ENCODE peak calls at places on chromosomes 2 and 18, in four cellular contexts. U, F, I and L are unnamed samples.

GRCh38 chr2:177396630-177397460 is 4.3 kb downstream of the AGPS start:
- DNase-seq in U (no peak), F (no peak), I (no peak), L (no peak)

GRCh38 chr2:13353083-13353482 is 636.3 kb downstream of the TRIB2 start:
- DNase-seq in U (no peak), F (no peak), I (no peak), L (no peak)

GRCh38 chr18:63237486-63237885 is 82.1 kb downstream of the BCL2 start:
- DNase-seq in U (no peak), F (no peak), I (no peak), L (no peak)

GRCh38 chr2:241412144-241412543 is 56.1 kb downstream of the FARP2 start:
- DNase-seq in U (peak; percentile 23), F (no peak), I (no peak), L (peak; percentile 16)

GRCh38 chr2:240646900-240647502 is 21.7 kb downstream of the GPR35 start:
- DNase-seq in U (no peak), F (peak; percentile 46), I (no peak), L (no peak)

GRCh38 chr2:202115385-202116060 is 42.5 kb downstream of the KIAA2012 start:
- DNase-seq in U (no peak), F (no peak), I (no peak), L (no peak)

GRCh38 chr2:168596881-168597280 is 140.8 kb downstream of the CERS6 start:
- DNase-seq in U (no peak), F (no peak), I (no peak), L (peak; percentile 44)

GRCh38 chr2:147538848-147539247 is 306.0 kb upstream of the ACVR2A start:
- DNase-seq in U (no peak), F (no peak), I (no peak), L (no peak)

GRCh38 chr18:59675346-59675745 is 21.9 kb downstream of the CCBE1 start:
- DNase-seq in U (no peak), F (no peak), I (no peak), L (no peak)

GRCh38 chr2:127058656-127059252 is 48.2 kb downstream of the BIN1 start:
- DNase-seq in U (no peak), F (no peak), I (no peak), L (no peak)

GRCh38 chr18:30903566-30903965 is 139.0 kb downstream of the DSC3 start:
- DNase-seq in U (no peak), F (no peak), I (no peak), L (peak; percentile 12)

GRCh38 chr2:149087751-149088150 is 49.3 kb downstream of the LYPD6B start:
- DNase-seq in U (no peak), F (no peak), I (no peak), L (no peak)

GRCh38 chr2:52222128-52222527 is 1190.2 kb upstream of the NRXN1 start:
- DNase-seq in U (no peak), F (no peak), I (no peak), L (no peak)

GRCh38 chr2:166932032-166932431 is 43.8 kb downstream of the XIRP2 start:
- DNase-seq in U (no peak), F (no peak), I (no peak), L (no peak)

GRCh38 chr2:96393989-96394761 is 58.6 kb downstream of the NCAPH start:
- DNase-seq in U (no peak), F (no peak), I (no peak), L (no peak)

GRCh38 chr2:216661639-216662375 is 28.6 kb downstream of the IGFBP2 start:
- DNase-seq in U (peak; percentile 24), F (no peak), I (no peak), L (no peak)

GRCh38 chr2:190499976-190500588 is 34.4 kb downstream of the NEMP2 start:
- DNase-seq in U (no peak), F (no peak), I (no peak), L (no peak)

DNA sequence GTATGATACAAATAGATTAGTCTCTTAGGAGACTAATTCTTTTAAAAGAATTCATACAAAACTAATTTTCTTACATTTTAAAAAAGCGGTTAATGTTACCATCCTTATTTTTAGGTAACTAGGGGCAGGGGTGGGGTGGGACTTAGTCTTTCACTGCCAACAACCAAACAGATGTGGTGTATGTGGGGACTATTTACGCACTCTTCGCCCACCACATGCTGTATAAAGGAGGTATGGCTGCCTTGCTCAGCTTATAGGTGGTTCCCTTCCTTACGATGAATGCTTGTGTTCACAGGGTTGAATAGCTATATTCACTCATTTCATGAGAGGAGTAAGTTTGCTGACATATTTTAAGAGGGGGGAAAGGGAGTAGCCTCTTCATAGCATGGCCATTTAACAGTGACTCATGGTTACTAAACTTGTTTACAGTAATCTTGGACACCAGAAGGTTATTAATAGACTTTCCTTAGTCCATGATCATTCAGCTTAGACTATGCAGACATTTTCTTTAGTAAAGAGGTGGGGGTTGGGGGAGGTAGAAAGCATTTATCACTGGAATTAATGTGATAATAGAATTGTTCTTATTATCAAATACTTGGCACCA is 61.8 kb downstream of the CAB39 start:
- DNase-seq in U (peak; percentile 38), F (no peak), I (no peak), L (no peak)
- TF ChIP-seq EGR1 in U (no peak), F (no peak), I (no peak), L (no peak)

DNA sequence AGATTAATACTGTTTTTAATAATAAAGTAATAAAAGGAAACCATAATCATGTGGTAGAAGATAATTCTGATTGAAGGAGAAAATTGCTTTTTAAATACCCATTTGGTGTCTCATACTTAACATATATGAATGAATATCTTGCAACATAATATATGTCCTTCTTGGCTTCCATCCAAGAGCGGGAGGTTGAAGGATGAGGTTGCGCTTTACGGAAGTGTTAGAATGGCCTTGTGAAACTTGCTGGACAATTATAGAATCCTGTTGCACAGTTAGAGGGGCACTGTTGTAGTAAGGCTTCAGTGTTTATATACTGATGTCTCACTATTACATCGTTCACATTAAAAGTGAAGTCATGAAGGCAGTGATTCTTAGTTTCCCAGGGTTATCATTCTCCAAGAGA is 9.4 kb downstream of the INSIG2 start:
- DNase-seq in U (peak; percentile 24), F (no peak), I (no peak), L (no peak)
- TF ChIP-seq EGR1 in U (no peak), F (no peak), I (no peak), L (no peak)

GRCh38 chr2:111166115-111166514 is 45.4 kb downstream of the BCL2L11 start:
- DNase-seq in U (no peak), F (no peak), I (no peak), L (no peak)

GRCh38 chr2:111168528-111168929 is 47.8 kb downstream of the BCL2L11 start:
- DNase-seq in U (peak; percentile 88), F (no peak), I (peak; percentile 68), L (peak; percentile 48)

GRCh38 chr2:111165084-111165483 is 44.4 kb downstream of the BCL2L11 start:
- DNase-seq in U (no peak), F (no peak), I (no peak), L (no peak)

GRCh38 chr2:111169268-111169667 is 48.6 kb downstream of the BCL2L11 start:
- DNase-seq in U (no peak), F (no peak), I (no peak), L (no peak)

GRCh38 chr2:111167238-111168162 is 46.8 kb downstream of the BCL2L11 start:
- DNase-seq in U (no peak), F (no peak), I (no peak), L (no peak)
- TF ChIP-seq EGR1 in U (no peak), F (no peak), I (no peak), L (no peak)

GRCh38 chr2:134668821-134669220 is 50.0 kb downstream of the TMEM163 start:
- DNase-seq in U (no peak), F (peak; percentile 33), I (no peak), L (no peak)

GRCh38 chr2:134669731-134670669 is 48.8 kb downstream of the TMEM163 start:
- DNase-seq in U (no peak), F (no peak), I (no peak), L (no peak)

GRCh38 chr2:134674687-134675086 is 44.1 kb downstream of the TMEM163 start:
- DNase-seq in U (no peak), F (no peak), I (no peak), L (no peak)

GRCh38 chr2:134670955-134671354 is 47.8 kb downstream of the TMEM163 start:
- DNase-seq in U (no peak), F (no peak), I (no peak), L (no peak)

GRCh38 chr2:134671498-134671897 is 47.3 kb downstream of the TMEM163 start:
- DNase-seq in U (no peak), F (no peak), I (no peak), L (no peak)
- TF ChIP-seq EGR1 in U (no peak), F (no peak), I (no peak), L (no peak)

GRCh38 chr2:43131051-43131889 is 95.1 kb downstream of the ZFP36L2 start:
- DNase-seq in U (peak; percentile 77), F (no peak), I (no peak), L (peak; percentile 89)

GRCh38 chr2:43131890-43132522 is 94.4 kb downstream of the ZFP36L2 start:
- DNase-seq in U (no peak), F (no peak), I (no peak), L (no peak)

GRCh38 chr2:43129254-43129653 is 97.2 kb downstream of the ZFP36L2 start:
- DNase-seq in U (no peak), F (no peak), I (no peak), L (no peak)

GRCh38 chr2:43129676-43130547 is 96.5 kb downstream of the ZFP36L2 start:
- DNase-seq in U (no peak), F (no peak), I (no peak), L (no peak)

GRCh38 chr2:43130548-43130875 is 95.9 kb downstream of the ZFP36L2 start:
- DNase-seq in U (no peak), F (no peak), I (no peak), L (no peak)
- TF ChIP-seq EGR1 in U (no peak), F (no peak), I (no peak), L (no peak)

GRCh38 chr2:150878347-150878746 is 383.3 kb downstream of the RBM43 start:
- DNase-seq in U (peak; percentile 10), F (no peak), I (no peak), L (peak; percentile 62)
- TF ChIP-seq EGR1 in U (no peak), F (no peak), I (no peak), L (no peak)

GRCh38 chr2:71824436-71824835 is 323.2 kb downstream of the CYP26B1 start:
- DNase-seq in U (no peak), F (no peak), I (no peak), L (no peak)
- TF ChIP-seq EGR1 in U (no peak), F (no peak), I (no peak), L (no peak)